ENCODE peak calls at places on chromosomes 7 and 10, in eight cellular contexts. B is stomach, K is esophagus muscularis mucosa, G is sigmoid colon, V is upper lobe of left lung, E is suprapubic skin, F is GM12878, X is K562. R is an unnamed sample.

GRCh38 chr7:129499915-129500463 is 2.3 kb upstream of the SMKR1 start:
- DNase-seq in G (no peak), E (no peak), X (no peak), F (peak), K (no peak), B (no peak), V (no peak), R (no peak)

GRCh38 chr10:131872837-131873375 is 27.9 kb upstream of the PPP2R2D start:
- DNase-seq in V (no peak), G (peak), B (no peak), X (no peak), E (no peak), F (no peak), K (no peak), R (no peak)

GRCh38 chr10:32332299-32332750 is 14.6 kb downstream of the EPC1 start:
- DNase-seq in E (no peak), X (no peak), K (no peak), V (no peak), F (peak), G (no peak), B (no peak), R (peak)

GRCh38 chr10:53904506-53905241 is 896.4 kb downstream of the PCDH15 start:
- DNase-seq in F (no peak), G (no peak), V (no peak), E (no peak), B (no peak), X (no peak), K (no peak), R (no peak)

GRCh38 chr10:48343106-48343505 is 36.6 kb downstream of the MAPK8 start:
- DNase-seq in B (no peak), K (no peak), V (no peak), F (no peak), E (no peak), G (no peak), X (no peak), R (no peak)

GRCh38 chr7:17787257-17787656 is 153.0 kb downstream of the SNX13 start:
- DNase-seq in E (no peak), B (no peak), F (no peak), K (no peak), X (no peak), G (no peak), V (no peak), R (no peak)

GRCh38 chr10:24642921-24643678 is 80.6 kb downstream of the ARHGAP21 start:
- DNase-seq in X (peak), V (no peak), G (no peak), B (no peak), K (no peak), E (no peak), F (peak), R (no peak)

GRCh38 chr10:131924982-131925649 is 24.3 kb downstream of the PPP2R2D start:
- DNase-seq in X (no peak), E (no peak), G (no peak), F (no peak), K (no peak), V (no peak), B (no peak), R (no peak)

GRCh38 chr7:1727079-1727478 is 57.0 kb downstream of the ELFN1 start:
- DNase-seq in B (no peak), E (no peak), F (no peak), V (no peak), X (no peak), K (no peak), G (no peak), R (no peak)

GRCh38 chr7:134932707-134933370 is 53.5 kb upstream of the AGBL3 start:
- DNase-seq in G (peak), F (peak), E (no peak), V (peak), K (peak), X (no peak), B (no peak), R (peak)

GRCh38 chr10:5502903-5503835 is 3.8 kb upstream of the CALML5 start:
- DNase-seq in X (no peak), E (peak), G (peak), V (no peak), F (no peak), B (peak), K (no peak), R (peak)

GRCh38 chr10:2508971-2509605 is 558.3 kb upstream of the PFKP start:
- DNase-seq in B (no peak), V (no peak), X (no peak), F (no peak), K (no peak), E (no peak), G (no peak), R (no peak)

GRCh38 chr10:78657622-78658165 is 411.1 kb upstream of the ZMIZ1 start:
- DNase-seq in V (no peak), B (peak), E (peak), F (no peak), G (peak), K (no peak), X (peak), R (peak)

GRCh38 chr7:45923290-45923689 is 2.2 kb upstream of the IGFBP3 start:
- DNase-seq in E (no peak), B (peak), X (peak), G (peak), K (peak), V (peak), F (no peak), R (peak)

GRCh38 chr7:36155811-36156361 is 2.8 kb downstream of the EEPD1 start:
- DNase-seq in F (no peak), V (no peak), X (no peak), E (no peak), B (peak), K (no peak), G (peak), R (peak)

GRCh38 chr7:93115796-93116195 is 2.0 kb downstream of the SAMD9 start:
- DNase-seq in E (no peak), X (no peak), G (no peak), B (no peak), K (no peak), V (no peak), F (no peak), R (no peak)

GRCh38 chr7:74475243-74475986 is 21.7 kb downstream of the GTF2IRD1 start:
- DNase-seq in B (peak), X (no peak), V (no peak), E (no peak), K (no peak), F (no peak), G (no peak), R (peak)

GRCh38 chr10:73251683-73252444 is 580 bp downstream of the MRPS16 start:
- DNase-seq in E (no peak), F (no peak), G (peak), V (no peak), X (no peak), B (no peak), K (peak), R (no peak)

GRCh38 chr10:96093948-96094347 is 36.1 kb upstream of the ZNF518A start:
- DNase-seq in G (no peak), B (no peak), K (no peak), V (no peak), F (no peak), E (no peak), X (no peak), R (no peak)

GRCh38 chr10:3660753-3661152 is 124.3 kb downstream of the KLF6 start:
- DNase-seq in E (no peak), G (no peak), K (no peak), X (no peak), B (no peak), F (no peak), V (no peak), R (no peak)

GRCh38 chr10:18164093-18164492 is 23.9 kb downstream of the CACNB2 start:
- DNase-seq in V (no peak), E (no peak), K (peak), B (no peak), G (no peak), F (no peak), X (no peak), R (no peak)

GRCh38 chr7:4665661-4666060 is 16.4 kb upstream of the FOXK1 start:
- DNase-seq in K (no peak), X (no peak), B (no peak), F (no peak), V (no peak), E (no peak), G (peak), R (no peak)

GRCh38 chr10:43921478-43921877 is 272.8 kb upstream of the ZNF32 start:
- DNase-seq in V (no peak), B (no peak), X (no peak), G (no peak), E (no peak), F (no peak), K (no peak), R (no peak)

GRCh38 chr7:1284743-1285458 is 52.2 kb downstream of the UNCX start:
- DNase-seq in X (no peak), G (no peak), K (no peak), V (peak), F (no peak), B (no peak), E (no peak), R (no peak)

GRCh38 chr10:72331575-72332422 is 22.9 kb downstream of the DNAJB12 start:
- DNase-seq in E (no peak), G (peak), V (peak), K (peak), F (peak), B (peak), X (peak), R (peak)

GRCh38 chr10:121524138-121524817 is 74.0 kb downstream of the FGFR2 start:
- DNase-seq in E (no peak), K (no peak), V (peak), G (no peak), X (no peak), B (no peak), F (no peak), R (no peak)

GRCh38 chr10:35005868-35006267 is 84.3 kb downstream of the CUL2 start:
- DNase-seq in B (no peak), X (no peak), G (no peak), E (no peak), K (no peak), F (no peak), V (no peak), R (no peak)

GRCh38 chr7:46153951-46154787 is 233.1 kb upstream of the IGFBP3 start:
- DNase-seq in G (no peak), K (no peak), V (no peak), F (peak), X (no peak), B (no peak), E (no peak), R (no peak)

GRCh38 chr7:137501561-137501960 is 158.0 kb upstream of the PTN start:
- DNase-seq in K (no peak), X (no peak), E (no peak), F (no peak), V (no peak), B (no peak), G (no peak), R (no peak)

GRCh38 chr7:121214652-121215051 is 114.1 kb upstream of the WNT16 start:
- DNase-seq in F (no peak), X (no peak), K (no peak), B (no peak), G (no peak), E (no peak), V (no peak), R (no peak)

GRCh38 chr10:101319241-101319915 is 34.6 kb upstream of the BTRC start:
- DNase-seq in E (no peak), K (no peak), B (no peak), G (no peak), F (no peak), X (no peak), V (no peak), R (no peak)

GRCh38 chr7:1548944-1549343 is 7.1 kb downstream of the TMEM184A start:
- DNase-seq in B (no peak), E (no peak), F (no peak), K (no peak), X (no peak), V (no peak), G (no peak), R (no peak)

GRCh38 chr10:104591451-104591850 is 49.6 kb upstream of the SORCS3 start:
- DNase-seq in E (no peak), B (no peak), G (no peak), X (no peak), F (no peak), V (no peak), K (peak), R (no peak)

GRCh38 chr10:95247881-95248583 is 42.8 kb downstream of the PDLIM1 start:
- DNase-seq in V (no peak), X (no peak), B (no peak), F (no peak), K (peak), E (no peak), G (no peak), R (no peak)

GRCh38 chr7:2811476-2812118 is 32.5 kb downstream of the GNA12 start:
- DNase-seq in E (no peak), V (no peak), B (no peak), G (peak), X (no peak), K (no peak), F (no peak), R (no peak)

GRCh38 chr10:51879238-51879637 is 179.8 kb upstream of the CSTF2T start:
- DNase-seq in G (peak), B (no peak), X (no peak), F (peak), E (no peak), K (no peak), V (no peak), R (no peak)

GRCh38 chr10:43204943-43205671 is 61.8 kb downstream of the RASGEF1A start:
- DNase-seq in K (no peak), V (peak), B (peak), X (peak), F (peak), E (peak), G (peak), R (peak)

DNA sequence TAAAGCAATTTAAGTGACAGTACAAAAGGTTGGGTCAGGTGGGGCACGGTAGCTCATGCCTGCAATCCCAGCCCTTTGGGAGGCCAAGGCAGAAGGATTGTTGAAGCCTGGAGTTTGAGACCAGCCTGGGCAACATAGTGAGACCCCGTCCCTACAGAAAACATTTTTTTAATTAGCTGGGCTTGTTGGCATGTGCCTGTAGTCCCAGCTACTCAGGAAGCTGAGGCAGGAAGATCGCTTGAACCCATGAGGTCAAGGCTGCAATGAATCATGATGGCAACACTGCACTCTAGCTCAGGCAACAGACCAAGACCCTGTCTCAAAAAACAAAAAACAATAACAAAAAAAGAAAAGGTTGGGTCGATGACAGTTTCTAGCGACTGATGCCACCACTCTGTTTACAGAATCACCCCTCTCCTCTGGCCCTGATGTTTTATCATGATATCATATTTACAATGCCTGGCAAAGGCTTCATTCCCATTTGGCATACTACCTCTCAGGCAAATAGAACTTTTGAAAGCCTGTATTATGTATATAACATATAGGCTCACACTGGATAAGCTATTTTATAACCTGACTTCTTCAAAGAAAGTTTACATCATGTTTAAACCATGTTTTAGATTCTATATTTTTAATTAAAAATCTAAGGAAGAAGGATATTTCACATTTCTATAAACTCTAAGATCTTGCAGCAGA is 558 bp upstream of the ABCC2 start:
- DNase-seq in E (no peak), B (no peak), X (no peak), F (no peak), K (no peak), G (no peak), V (no peak), R (no peak)
- TF ChIP-seq POLR2A in E (no peak), B (no peak), X (no peak), F (no peak), K (no peak), G (no peak), V (no peak), R (no peak)

GRCh38 chr10:114518401-114519305 is 114.4 kb upstream of the AFAP1L2 start:
- DNase-seq in F (no peak), X (no peak), V (no peak), B (no peak), E (no peak), G (no peak), K (no peak), R (no peak)

GRCh38 chr10:114519756-114520288 is 115.5 kb upstream of the AFAP1L2 start:
- DNase-seq in E (no peak), G (no peak), K (no peak), F (no peak), V (no peak), X (no peak), B (peak), R (peak)

GRCh38 chr10:114519306-114519669 is 115.0 kb upstream of the AFAP1L2 start:
- DNase-seq in V (peak), E (peak), X (no peak), G (no peak), F (no peak), B (peak), K (no peak), R (peak)

GRCh38 chr10:114521250-114521649 is 116.9 kb upstream of the AFAP1L2 start:
- DNase-seq in B (no peak), E (no peak), V (no peak), G (no peak), K (no peak), X (no peak), F (no peak), R (no peak)

DNA sequence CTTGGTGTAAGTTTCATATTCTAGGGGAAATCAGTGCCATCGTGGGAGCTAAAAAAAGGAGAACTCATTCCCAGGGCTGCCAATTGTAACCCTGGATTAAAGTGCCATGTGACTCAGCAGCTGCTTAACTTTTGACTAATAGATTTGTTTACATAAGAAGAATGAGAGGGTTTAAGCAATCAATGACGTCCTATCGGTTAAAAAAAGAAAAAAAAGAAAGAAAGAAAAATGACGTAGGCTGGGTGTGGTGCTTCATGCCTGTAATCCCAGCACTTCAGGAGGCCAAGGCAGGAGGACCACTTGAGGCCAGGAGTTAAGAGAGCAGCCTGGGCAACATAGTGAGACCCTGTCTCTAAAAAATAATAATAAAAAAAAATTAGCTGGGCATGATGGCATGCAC is 116.2 kb upstream of the AFAP1L2 start:
- DNase-seq in G (no peak), B (no peak), V (no peak), K (no peak), F (no peak), E (no peak), X (no peak), R (no peak)
- TF ChIP-seq POLR2AphosphoS5 in G (no peak), B (peak), V (peak), K (no peak), F (no peak), E (no peak), X (no peak), R (peak)

GRCh38 chr10:110163192-110163773 is 44.1 kb upstream of the MXI1 start:
- DNase-seq in G (no peak), E (no peak), B (no peak), K (no peak), V (no peak), F (no peak), X (no peak), R (no peak)
- TF ChIP-seq EP300 in G (no peak), E (no peak), B (no peak), K (no peak), V (no peak), F (no peak), X (no peak), R (no peak)

GRCh38 chr10:99430116-99430450 is 341 bp downstream of the GOT1 start:
- DNase-seq in F (no peak), G (no peak), B (no peak), E (no peak), V (peak), X (no peak), K (no peak), R (no peak)

GRCh38 chr10:99429521-99430095 is 816 bp downstream of the GOT1 start:
- DNase-seq in V (no peak), G (no peak), F (no peak), E (no peak), B (no peak), X (no peak), K (no peak), R (no peak)

GRCh38 chr10:99432047-99432446 is 1.6 kb upstream of the GOT1 start:
- DNase-seq in V (no peak), F (no peak), B (no peak), K (no peak), E (no peak), G (no peak), X (no peak), R (no peak)

GRCh38 chr10:99431190-99431549 is 746 bp upstream of the GOT1 start:
- DNase-seq in G (peak), K (no peak), X (peak), F (no peak), V (no peak), E (peak), B (peak), R (peak)

GRCh38 chr10:99430451-99431189 is at the start of gene GOT1:
- DNase-seq in G (peak), V (peak), K (peak), B (peak), E (peak), F (peak), X (peak), R (peak)
- TF ChIP-seq POLR2A in G (peak), V (peak), K (peak), B (peak), E (peak), F (peak), X (peak), R (peak)

GRCh38 chr7:95607477-95608010 is 11.2 kb upstream of the PDK4 start:
- DNase-seq in E (peak), V (no peak), K (no peak), G (peak), B (no peak), X (no peak), F (no peak), R (no peak)
- TF ChIP-seq POLR2AphosphoS5 in E (no peak), V (no peak), K (no peak), G (peak), B (no peak), X (no peak), F (no peak), R (no peak)

GRCh38 chr7:27492224-27492623 is 170.5 kb downstream of the HIBADH start:
- DNase-seq in X (no peak), G (no peak), E (no peak), K (no peak), B (no peak), F (no peak), V (peak), R (no peak)
- TF ChIP-seq EP300 in X (no peak), G (no peak), E (no peak), K (no peak), B (no peak), F (no peak), V (no peak), R (no peak)

DNA sequence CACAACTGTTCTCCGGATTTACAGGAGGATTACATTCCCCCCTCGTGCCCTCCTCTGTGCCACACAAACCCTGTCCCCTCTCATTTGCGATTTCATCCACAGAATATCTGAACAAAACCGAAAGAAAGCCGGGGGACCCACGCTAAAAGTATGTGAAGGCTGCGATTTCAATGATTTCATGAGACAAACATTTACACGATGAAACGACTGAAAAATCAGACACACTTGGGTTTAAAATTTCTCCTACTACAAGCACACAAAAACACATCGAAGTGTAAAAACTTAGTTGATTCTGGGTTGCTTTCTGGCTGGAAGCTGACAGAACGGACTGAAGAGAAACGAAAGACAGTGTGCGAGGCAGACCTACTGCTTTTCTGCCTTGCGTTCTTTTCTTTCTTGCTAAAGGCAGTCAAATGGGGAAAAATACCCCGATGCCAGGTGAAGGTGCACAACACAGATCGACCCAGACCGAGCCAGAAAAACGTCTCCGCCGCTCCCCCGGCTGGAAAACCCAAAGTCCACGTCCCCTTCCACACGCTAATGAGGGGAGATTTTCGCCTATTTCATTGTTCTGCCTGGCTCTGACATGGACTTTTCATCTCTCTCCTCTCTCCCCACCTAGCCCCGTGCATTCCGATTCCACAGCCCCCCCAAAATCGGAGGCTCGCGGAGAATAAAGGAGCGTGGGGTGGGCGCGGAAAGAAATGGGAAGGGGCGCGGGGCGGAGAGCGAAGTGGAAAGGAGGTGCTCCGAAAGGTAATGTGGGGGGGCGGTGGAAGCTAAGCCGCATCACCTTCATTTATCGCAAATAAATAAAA is 1.1 kb downstream of the HIPK2 start:
- DNase-seq in K (no peak), F (peak), X (peak), V (no peak), E (no peak), G (no peak), B (no peak), R (peak)
- TF ChIP-seq POLR2A in K (no peak), F (peak), X (no peak), V (no peak), E (no peak), G (no peak), B (no peak), R (no peak)

R was measured in transverse colon.